ENCODE peak calls at places on chromosomes 5 and 9, in eight cellular contexts. Z, O, R, A, U, S, E and G are unnamed samples.
A peak's percentile ranks its signal among the peaks of the same experiment; 100 is the strongest.

GRCh38 chr5:76402251-76402879 is 720 bp upstream of the IQGAP2 start:
- DNase-seq in Z (no peak), O (no peak), R (no peak), A (no peak), U (peak; percentile 59), S (peak; percentile 62), E (no peak), G (peak; percentile 11)

GRCh38 chr5:36378551-36378950 is 76.8 kb upstream of the RANBP3L start:
- DNase-seq in Z (no peak), O (no peak), R (no peak), A (peak; percentile 34), U (no peak), S (no peak), E (peak; percentile 48), G (peak; percentile 83)

GRCh38 chr5:66666778-66667177 is 70.6 kb downstream of the MAST4 start:
- DNase-seq in Z (no peak), O (peak; percentile 81), R (no peak), A (no peak), U (no peak), S (no peak), E (no peak), G (peak; percentile 13)

GRCh38 chr9:34984049-34984448 is 5.5 kb upstream of the DNAJB5 start:
- DNase-seq in Z (no peak), O (no peak), R (no peak), A (no peak), U (peak; percentile 52), S (peak; percentile 76), E (no peak), G (peak; percentile 53)

GRCh38 chr9:133384736-133385321 is 8.7 kb downstream of the STKLD1 start:
- DNase-seq in Z (no peak), O (no peak), R (no peak), A (no peak), U (no peak), S (no peak), E (no peak), G (no peak)

GRCh38 chr9:25678846-25679360 is 659 bp upstream of the TUSC1 start:
- DNase-seq in Z (no peak), O (no peak), R (no peak), A (no peak), U (no peak), S (no peak), E (peak; percentile 91), G (peak; percentile 37)

GRCh38 chr9:1129382-1129781 is 79.2 kb downstream of the DMRT2 start:
- DNase-seq in Z (no peak), O (no peak), R (no peak), A (no peak), U (no peak), S (no peak), E (no peak), G (no peak)

GRCh38 chr5:173888473-173889135 is 455 bp downstream of the CPEB4 start:
- DNase-seq in Z (no peak), O (peak; percentile 33), R (no peak), A (peak; percentile 27), U (peak; percentile 18), S (peak; percentile 30), E (no peak), G (peak; percentile 37)

GRCh38 chr5:173671121-173671949 is 54.9 kb upstream of the BOD1 start:
- DNase-seq in Z (no peak), O (peak; percentile 51), R (no peak), A (peak; percentile 42), U (no peak), S (no peak), E (no peak), G (no peak)

GRCh38 chr5:157198277-157199058 is 17.8 kb downstream of the ITK start:
- DNase-seq in Z (no peak), O (no peak), R (no peak), A (no peak), U (no peak), S (no peak), E (no peak), G (no peak)

GRCh38 chr9:75071530-75072122 is 16.3 kb downstream of the NMRK1 start:
- DNase-seq in Z (no peak), O (no peak), R (no peak), A (peak; percentile 31), U (no peak), S (no peak), E (peak; percentile 91), G (peak; percentile 81)

GRCh38 chr5:34487202-34487879 is 168.8 kb upstream of the RAI14 start:
- DNase-seq in Z (peak; percentile 95), O (no peak), R (no peak), A (peak; percentile 98), U (no peak), S (no peak), E (peak; percentile 36), G (peak; percentile 97)

GRCh38 chr5:54895816-54896341 is 89.5 kb downstream of the ESM1 start:
- DNase-seq in Z (no peak), O (peak; percentile 34), R (no peak), A (peak; percentile 69), U (peak; percentile 21), S (peak; percentile 32), E (peak; percentile 45), G (peak; percentile 73)

GRCh38 chr5:159877894-159878448 is 38.3 kb upstream of the ADRA1B start:
- DNase-seq in Z (no peak), O (no peak), R (no peak), A (no peak), U (no peak), S (no peak), E (no peak), G (no peak)

GRCh38 chr9:127660886-127661285 is 45.9 kb upstream of the CFAP157 start:
- DNase-seq in Z (no peak), O (no peak), R (no peak), A (no peak), U (no peak), S (no peak), E (no peak), G (no peak)

GRCh38 chr9:83166369-83166768 is 103.4 kb upstream of the RASEF start:
- DNase-seq in Z (peak; percentile 18), O (no peak), R (no peak), A (no peak), U (no peak), S (peak; percentile 17), E (peak; percentile 48), G (peak; percentile 73)

GRCh38 chr5:139808481-139809330 is 13.1 kb downstream of the PSD2 start:
- DNase-seq in Z (no peak), O (no peak), R (no peak), A (peak; percentile 41), U (peak; percentile 78), S (peak; percentile 86), E (peak; percentile 15), G (peak; percentile 58)

GRCh38 chr9:22035591-22036011 is 26.5 kb upstream of the CDKN2B start:
- DNase-seq in Z (no peak), O (no peak), R (no peak), A (no peak), U (no peak), S (no peak), E (no peak), G (no peak)

GRCh38 chr9:116580853-116581252 is 106.3 kb upstream of the TRIM32 start:
- DNase-seq in Z (no peak), O (no peak), R (no peak), A (no peak), U (no peak), S (no peak), E (no peak), G (no peak)

GRCh38 chr5:124902097-124902821 is 155.8 kb upstream of the ZNF608 start:
- DNase-seq in Z (no peak), O (peak; percentile 53), R (no peak), A (peak; percentile 16), U (no peak), S (no peak), E (no peak), G (no peak)

GRCh38 chr9:16575142-16575877 is 295.2 kb downstream of the BNC2 start:
- DNase-seq in Z (no peak), O (no peak), R (no peak), A (peak; percentile 34), U (no peak), S (no peak), E (peak; percentile 9), G (peak; percentile 11)
- TF ChIP-seq CTCF in Z (peak; percentile 43), O (no peak), R (no peak), A (no peak), U (no peak), S (no peak), E (peak; percentile 53), G (no peak)

DNA sequence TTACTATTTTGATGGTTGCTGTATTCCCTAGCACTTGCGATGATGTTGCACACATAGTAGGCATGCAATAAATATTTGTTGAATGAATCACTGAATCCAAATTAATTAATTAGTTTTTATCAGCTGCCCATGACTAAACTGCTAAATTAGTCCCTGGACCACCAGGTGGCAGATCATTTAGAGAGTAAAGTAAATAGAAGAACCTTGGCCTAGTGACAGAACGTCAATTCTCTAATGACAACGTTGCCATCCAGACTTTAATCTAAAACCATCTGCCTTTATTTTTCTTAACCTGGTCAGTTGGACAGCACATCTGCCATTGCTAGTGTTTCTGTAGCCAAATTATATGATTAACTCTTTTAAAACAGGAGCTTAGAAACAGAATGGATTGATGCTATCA is 457.5 kb downstream of the KIF4B start:
- DNase-seq in Z (no peak), O (no peak), R (no peak), A (no peak), U (no peak), S (no peak), E (no peak), G (no peak)
- TF ChIP-seq CTCF in Z (no peak), O (no peak), R (no peak), A (no peak), U (no peak), S (no peak), E (no peak), G (no peak)

GRCh38 chr9:108412755-108413154 is 443.0 kb downstream of the ACTL7B start:
- DNase-seq in Z (no peak), O (peak; percentile 51), R (no peak), A (peak; percentile 39), U (peak; percentile 31), S (no peak), E (peak; percentile 21), G (peak; percentile 19)
- TF ChIP-seq CTCF in Z (peak; percentile 3), O (peak; percentile 47), R (no peak), A (peak; percentile 9), U (no peak), S (no peak), E (peak; percentile 52), G (no peak)

GRCh38 chr5:175878544-175879438 is 7.4 kb downstream of the CPLX2 start:
- DNase-seq in Z (no peak), O (no peak), R (no peak), A (no peak), U (peak; percentile 38), S (peak; percentile 64), E (no peak), G (no peak)
- TF ChIP-seq CTCF in Z (no peak), O (no peak), R (no peak), A (no peak), U (no peak), S (no peak), E (no peak), G (no peak)